ENCODE peak calls at places on chromosomes 5 and 9, in four cellular contexts. S is H9; J is ELR; T is stimulated activated CD8-positive, alpha-beta memory T cell treated with anti-CD3 and anti-CD28 coated beads, Interleukin-12 subunit alpha, Interleukin-12 subunit beta, amount 100 ng/mL, for 1 hour. R is an unnamed sample.

GRCh38 chr5:137617806-137618205 is 118.1 kb downstream of the KLHL3 start:
- DNase-seq in S (no peak), J (peak), T (no peak), R (no peak)

GRCh38 chr9:77892171-77892570 is 139.4 kb downstream of the GNAQ start:
- DNase-seq in S (no peak), J (no peak), T (no peak), R (peak)

GRCh38 chr9:87672586-87672985 is 53.3 kb upstream of the CTSL start:
- DNase-seq in S (peak), J (no peak), T (no peak), R (no peak)

GRCh38 chr5:14513266-14513665 is 68.3 kb upstream of the OTULINL start:
- DNase-seq in S (no peak), J (no peak), T (no peak), R (peak)

GRCh38 chr9:98132806-98133631 is 14.0 kb upstream of the TRIM14 start:
- DNase-seq in S (no peak), J (no peak), T (no peak), R (peak)

GRCh38 chr5:138264183-138264582 is 10.2 kb downstream of the GFRA3 start:
- DNase-seq in S (peak), J (no peak), T (no peak), R (no peak)

GRCh38 chr9:105908069-105908468 is 213.7 kb downstream of the TMEM38B start:
- DNase-seq in S (no peak), J (peak), T (no peak), R (no peak)

GRCh38 chr9:90909225-90909624 is 107.6 kb downstream of the SYK start:
- DNase-seq in S (no peak), J (no peak), T (no peak), R (no peak)

GRCh38 chr9:77015291-77016048 is 4.0 kb upstream of the FOXB2 start:
- DNase-seq in S (peak), J (no peak), T (no peak), R (peak)

GRCh38 chr5:154300207-154300606 is 109.7 kb downstream of the GALNT10 start:
- DNase-seq in S (no peak), J (no peak), T (no peak), R (no peak)